ENCODE peak calls at places on chromosomes 6 and 20, in six cellular contexts. N is ovary, Y is heart left ventricle, L is left ventricle myocardium inferior, R is HCT116, S is small intestine. J is an unnamed sample.

GRCh38 chr20:3595541-3595940 is 67.7 kb downstream of the GFRA4 start:
- DNase-seq in N (no peak), Y (no peak), L (no peak), R (no peak), S (no peak), J (no peak)

GRCh38 chr6:34953084-34954025 is 64.3 kb downstream of the ANKS1A start:
- DNase-seq in N (no peak), Y (no peak), L (no peak), R (peak; percentile 6), S (peak; percentile 75), J (peak; percentile 12)

GRCh38 chr6:4853349-4853748 is 77.1 kb downstream of the CDYL start:
- DNase-seq in N (no peak), Y (no peak), L (no peak), R (no peak), S (no peak), J (no peak)

GRCh38 chr6:148497256-148497655 is 154.6 kb downstream of the SASH1 start:
- DNase-seq in N (no peak), Y (no peak), L (no peak), R (no peak), S (no peak), J (peak; percentile 60)

GRCh38 chr6:26269406-26270120 is 95.4 kb upstream of the BTN3A2 start:
- DNase-seq in N (no peak), Y (no peak), L (no peak), R (no peak), S (peak; percentile 39), J (peak; percentile 25)

GRCh38 chr20:50865591-50865990 is 65.6 kb downstream of the ADNP start:
- DNase-seq in N (no peak), Y (no peak), L (no peak), R (no peak), S (no peak), J (peak; percentile 74)

GRCh38 chr6:89950879-89951391 is 56.7 kb downstream of the GJA10 start:
- DNase-seq in N (peak; percentile 65), Y (no peak), L (no peak), R (no peak), S (no peak), J (peak; percentile 32)

GRCh38 chr20:43507150-43508080 is at the start of gene L3MBTL1:
- DNase-seq in N (peak; percentile 14), Y (peak; percentile 57), L (peak; percentile 50), R (peak; percentile 33), S (peak; percentile 45), J (peak; percentile 64)

GRCh38 chr6:153831350-153832078 is 207.5 kb upstream of the OPRM1 start:
- DNase-seq in N (no peak), Y (no peak), L (no peak), R (no peak), S (no peak), J (no peak)

GRCh38 chr20:20073851-20074252 is 21.5 kb downstream of the CFAP61 start:
- DNase-seq in N (no peak), Y (no peak), L (no peak), R (no peak), S (no peak), J (no peak)

GRCh38 chr20:32337937-32338661 is 20.0 kb upstream of the ASXL1 start:
- DNase-seq in N (no peak), Y (no peak), L (no peak), R (no peak), S (no peak), J (no peak)

GRCh38 chr6:63904844-63905243 is 269.2 kb downstream of the PHF3 start:
- DNase-seq in N (no peak), Y (no peak), L (no peak), R (no peak), S (no peak), J (peak; percentile 70)

GRCh38 chr20:38847840-38848239 is 42.3 kb downstream of the PPP1R16B start:
- DNase-seq in N (no peak), Y (no peak), L (no peak), R (no peak), S (no peak), J (no peak)

GRCh38 chr6:82364087-82365010 is 732 bp downstream of the TPBG start:
- DNase-seq in N (peak; percentile 29), Y (peak; percentile 63), L (peak; percentile 58), R (peak; percentile 54), S (peak; percentile 33), J (peak; percentile 77)

GRCh38 chr20:58500256-58500655 is 14.9 kb downstream of the APCDD1L start:
- DNase-seq in N (no peak), Y (no peak), L (no peak), R (no peak), S (no peak), J (no peak)

GRCh38 chr6:163501440-163501839 is 86.9 kb downstream of the QKI start:
- DNase-seq in N (no peak), Y (no peak), L (no peak), R (no peak), S (no peak), J (no peak)

GRCh38 chr6:24963887-24964570 is 28.3 kb upstream of the RIPOR2 start:
- DNase-seq in N (no peak), Y (no peak), L (no peak), R (no peak), S (no peak), J (no peak)

DNA sequence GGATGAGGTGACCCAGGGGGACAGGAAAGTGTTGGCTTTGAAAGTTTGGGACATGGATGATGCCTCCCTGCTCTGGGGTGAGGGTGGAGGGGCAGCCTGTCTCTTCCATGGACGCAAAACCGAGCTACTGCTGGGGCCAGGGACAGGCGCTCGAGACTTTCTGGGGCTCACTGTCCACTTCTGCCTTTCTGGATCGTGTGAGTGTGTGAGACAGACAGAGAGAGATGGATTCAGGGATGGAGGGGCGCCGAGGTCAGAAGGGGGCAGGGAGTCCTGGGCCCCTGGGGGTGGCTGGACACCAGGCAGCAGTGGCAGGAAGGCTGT is 78.0 kb upstream of the GATA5 start:
- DNase-seq in N (no peak), Y (no peak), L (no peak), R (no peak), S (no peak), J (no peak)
- H3K4me1 ChIP-seq in N (no peaks in the 10 kb centered on the region), Y (peaks cover 7% of the 10 kb centered on the region), L (peaks cover 74% of the 10 kb centered on the region), R (peaks cover 2% of the 10 kb centered on the region), S (no peaks in the 10 kb centered on the region), J (no peaks in the 10 kb centered on the region)

GRCh38 chr6:156807795-156808194 is 30.6 kb downstream of the ARID1B start:
- DNase-seq in N (no peak), Y (no peak), L (no peak), R (no peak), S (no peak), J (no peak)

GRCh38 chr6:156803353-156803752 is 26.2 kb downstream of the ARID1B start:
- DNase-seq in N (no peak), Y (no peak), L (no peak), R (no peak), S (no peak), J (no peak)

GRCh38 chr6:156801712-156802111 is 24.5 kb downstream of the ARID1B start:
- DNase-seq in N (no peak), Y (no peak), L (no peak), R (no peak), S (no peak), J (no peak)

GRCh38 chr6:156807028-156807427 is 29.9 kb downstream of the ARID1B start:
- DNase-seq in N (no peak), Y (no peak), L (no peak), R (no peak), S (no peak), J (no peak)

GRCh38 chr6:156804402-156804801 is 27.2 kb downstream of the ARID1B start:
- DNase-seq in N (no peak), Y (no peak), L (no peak), R (no peak), S (no peak), J (no peak)
- H3K27ac ChIP-seq in N (no peak overlapping the region), Y (no peak overlapping the region), L (no peak overlapping the region), R (no peak overlapping the region), S (no peak overlapping the region), J (no peak overlapping the region)

DNA sequence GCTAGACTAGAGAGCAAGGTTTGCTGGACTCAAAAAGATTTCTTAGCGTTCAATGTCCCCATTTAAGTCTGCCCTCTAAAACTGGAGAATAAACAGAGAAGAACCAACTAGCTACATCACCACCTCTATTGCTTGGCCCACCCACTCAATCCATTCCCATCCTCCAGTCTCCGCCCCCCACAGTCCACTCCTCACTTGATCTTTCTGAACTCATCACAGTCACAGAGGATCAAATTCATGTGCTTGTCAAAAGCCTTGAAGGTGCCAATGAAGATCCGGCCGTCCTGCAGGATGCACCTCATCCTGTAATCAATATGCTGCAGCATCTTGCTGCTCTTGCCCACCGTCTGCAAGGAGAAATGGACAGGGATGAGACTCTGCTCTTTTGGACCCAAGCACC is 3.2 kb downstream of the SNRPB start:
- DNase-seq in N (no peak), Y (no peak), L (no peak), R (no peak), S (no peak), J (no peak)
- H3K4me1 ChIP-seq in N (peaks cover 7% of the 10 kb centered on the region), Y (peaks cover 6% of the 10 kb centered on the region), L (peaks cover 33% of the 10 kb centered on the region), R (peaks cover 7% of the 10 kb centered on the region), S (no peaks in the 10 kb centered on the region), J (peaks cover 19% of the 10 kb centered on the region)

GRCh38 chr6:2127484-2127911 is 117.9 kb downstream of the GMDS start:
- DNase-seq in N (no peak), Y (peak; percentile 61), L (peak; percentile 55), R (no peak), S (peak; percentile 70), J (no peak)
- H3K27ac ChIP-seq in N (no peak overlapping the region), Y (peak overlapping the region; percentile 61), L (peak overlapping the region; percentile 61), R (no peak overlapping the region), S (peak overlapping the region; percentile 33), J (no peak overlapping the region)